ENCODE peak calls at places on chromosomes 1 and 21, in ten cellular contexts. C is body of pancreas, O is prostate gland, V is breast epithelium, R is adrenal gland, L is A549, S is stomach, Z is esophagus muscularis mucosa, F is sigmoid colon, B is spleen. T is an unnamed sample.

GRCh38 chr1:235648954-235649721 is 446 bp downstream of the GNG4 start:
- DNase-seq in F (peak), L (no peak), Z (peak), R (peak), V (peak), O (peak), B (peak), C (peak), S (peak), T (peak)

GRCh38 chr1:56866656-56867055 is 12.1 kb downstream of the C8A start:
- DNase-seq in Z (no peak), B (no peak), C (no peak), V (no peak), F (no peak), S (no peak), R (no peak), L (no peak), O (no peak), T (no peak)

GRCh38 chr1:156356875-156357534 is 12.0 kb upstream of the RHBG start:
- DNase-seq in V (peak), L (peak), B (peak), F (no peak), O (peak), Z (no peak), R (no peak), S (peak), C (peak), T (no peak)

GRCh38 chr1:111615874-111616715 is 3.5 kb upstream of the RAP1A start:
- DNase-seq in L (no peak), C (no peak), B (no peak), S (no peak), Z (no peak), O (no peak), F (no peak), R (no peak), V (no peak), T (no peak)

GRCh38 chr1:154155282-154155681 is 409 bp upstream of the NUP210L start:
- DNase-seq in F (peak), L (no peak), B (no peak), S (no peak), V (no peak), O (peak), Z (no peak), R (peak), C (no peak), T (peak)

GRCh38 chr21:46569071-46569470 is 35.8 kb downstream of the S100B start:
- DNase-seq in F (no peak), O (no peak), B (no peak), R (no peak), C (no peak), Z (no peak), V (no peak), L (no peak), S (no peak), T (no peak)

GRCh38 chr1:55081188-55081904 is 42.0 kb downstream of the PCSK9 start:
- DNase-seq in B (no peak), Z (no peak), F (no peak), C (no peak), R (no peak), L (no peak), S (no peak), V (no peak), O (no peak), T (no peak)

GRCh38 chr1:26307363-26307781 is 936 bp upstream of the UBXN11 start:
- DNase-seq in C (no peak), R (no peak), Z (no peak), B (no peak), O (no peak), V (no peak), L (no peak), F (no peak), S (no peak), T (no peak)

GRCh38 chr1:205396972-205397616 is 24.8 kb downstream of the LEMD1 start:
- DNase-seq in O (no peak), C (peak), L (peak), Z (peak), F (no peak), B (no peak), S (no peak), V (no peak), R (peak), T (no peak)

DNA sequence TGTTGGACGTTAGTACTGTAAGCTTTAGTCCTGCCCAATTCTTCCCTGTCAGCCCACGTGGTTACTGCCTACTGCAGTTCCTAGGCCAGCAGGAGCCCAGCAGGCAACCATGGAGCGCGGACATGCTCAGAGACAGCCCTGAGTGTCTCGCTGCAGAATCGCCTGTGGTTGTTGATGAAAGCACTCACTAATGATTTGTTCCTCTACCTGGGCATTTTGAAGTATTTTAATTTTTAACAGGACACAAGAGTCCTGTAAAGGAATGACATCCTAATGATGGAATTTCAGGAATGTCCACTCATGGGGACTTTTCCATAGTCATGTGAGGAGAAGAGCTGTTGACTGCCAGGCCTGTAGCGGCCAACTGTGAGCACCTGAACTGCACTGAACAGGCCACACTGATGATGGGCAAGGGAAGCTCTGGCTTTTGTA is 44.1 kb downstream of the PGBD5 start:
- DNase-seq in C (peak), O (no peak), S (no peak), L (peak), R (no peak), Z (no peak), F (no peak), V (no peak), B (no peak), T (no peak)
- TF ChIP-seq POLR2A in C (no peak), O (no peak), S (no peak), L (no peak), R (no peak), Z (no peak), F (no peak), V (no peak), B (no peak), T (no peak)

DNA sequence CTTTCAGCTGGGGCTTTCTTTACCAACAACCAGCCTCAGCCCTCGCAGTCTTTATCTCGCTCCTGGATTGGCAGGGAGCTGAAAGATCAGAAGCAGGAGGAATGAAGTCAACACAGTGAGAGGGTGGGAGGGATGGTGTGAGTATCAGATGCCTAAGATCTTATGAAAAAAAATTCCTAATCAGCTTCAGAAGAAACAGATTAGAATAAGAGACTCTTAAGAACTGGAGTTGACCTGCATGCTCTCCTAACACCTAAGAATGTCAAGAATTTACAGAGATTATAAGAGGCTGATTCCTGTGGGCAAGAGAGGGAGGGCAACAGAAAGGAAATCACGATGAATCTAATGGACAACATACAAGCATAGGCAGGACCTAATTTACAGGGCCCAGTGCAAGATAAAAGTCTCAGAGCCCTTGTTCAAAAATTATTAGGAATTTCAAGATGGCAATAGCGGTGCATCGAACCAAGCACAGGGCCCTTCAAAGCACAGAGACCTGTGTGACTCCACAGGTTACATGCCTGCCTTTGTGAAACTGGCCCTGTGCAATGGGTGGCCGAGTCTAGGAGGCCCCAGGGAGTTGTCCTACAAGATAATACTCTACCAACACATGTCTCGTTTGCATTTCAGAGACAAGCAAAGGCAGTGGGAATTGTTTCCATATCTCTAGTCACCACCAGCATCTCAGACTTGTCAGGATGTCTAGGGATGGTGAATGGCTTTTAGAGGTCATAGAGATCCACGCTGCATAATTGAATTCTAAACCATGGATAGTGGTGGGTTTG is 65.3 kb upstream of the PPP2R5A start:
- DNase-seq in R (no peak), S (no peak), O (no peak), B (no peak), Z (no peak), C (no peak), F (peak), V (no peak), L (no peak), T (no peak)
- H3K27ac ChIP-seq in R (no peak), S (no peak), O (no peak), B (no peak), Z (no peak), C (no peak), F (no peak), V (no peak), L (no peak), T (peak)

GRCh38 chr1:41024953-41025352 is 3.4 kb upstream of the SLFNL1 start:
- DNase-seq in B (peak), F (no peak), C (no peak), V (no peak), S (no peak), O (no peak), R (no peak), Z (no peak), L (no peak), T (no peak)

GRCh38 chr1:41021526-41022308 is at the start of gene SLFNL1:
- DNase-seq in O (no peak), S (no peak), Z (no peak), V (no peak), B (no peak), F (no peak), R (no peak), L (no peak), C (no peak), T (no peak)

GRCh38 chr1:41025979-41026819 is 4.7 kb upstream of the SLFNL1 start:
- DNase-seq in Z (no peak), L (no peak), B (no peak), F (no peak), O (no peak), R (no peak), S (no peak), C (no peak), V (no peak), T (no peak)

GRCh38 chr1:41022424-41022823 is 899 bp upstream of the SLFNL1 start:
- DNase-seq in R (no peak), B (no peak), C (no peak), S (no peak), O (no peak), L (no peak), V (no peak), F (no peak), Z (no peak), T (no peak)

GRCh38 chr1:41023279-41023990 is 1.9 kb upstream of the SLFNL1 start:
- DNase-seq in V (no peak), B (peak), S (no peak), F (no peak), Z (no peak), C (no peak), R (no peak), O (no peak), L (no peak), T (no peak)
- TF ChIP-seq CTCF in V (peak), B (no peak), S (no peak), F (peak), Z (peak), C (peak), R (peak), O (no peak), L (no peak), T (no peak)

GRCh38 chr1:1400576-1401456 is 1.7 kb upstream of the CCNL2 start:
- DNase-seq in Z (no peak), S (no peak), R (peak), C (no peak), V (no peak), O (no peak), B (no peak), L (no peak), F (no peak), T (no peak)
- TF ChIP-seq POLR2A in Z (no peak), S (no peak), R (no peak), C (no peak), V (no peak), O (no peak), B (no peak), L (peak), F (no peak), T (no peak)